ENCODE peak calls at places on chromosome 6, in four cellular contexts. F, Q, B and S are unnamed samples.

GRCh38 chr6:96923871-96924493 is 546 bp upstream of the KLHL32 start:
- DNase-seq in F (no peak), Q (no peak), B (no peak), S (no peak)

GRCh38 chr6:40954446-40955180 is 84.4 kb downstream of the UNC5CL start:
- DNase-seq in F (no peak), Q (no peak), B (no peak), S (no peak)

GRCh38 chr6:161366301-161366953 is 92.6 kb upstream of the AGPAT4 start:
- DNase-seq in F (no peak), Q (no peak), B (no peak), S (no peak)

GRCh38 chr6:136424901-136425300 is 125.3 kb downstream of the MAP7 start:
- DNase-seq in F (no peak), Q (no peak), B (no peak), S (no peak)

GRCh38 chr6:43199912-43200311 is 17.9 kb downstream of the CUL9 start:
- DNase-seq in F (no peak), Q (no peak), B (no peak), S (no peak)

GRCh38 chr6:104344223-104344622 is 515.5 kb downstream of the HACE1 start:
- DNase-seq in F (no peak), Q (no peak), B (no peak), S (no peak)

GRCh38 chr6:16688984-16689636 is 72.2 kb downstream of the ATXN1 start:
- DNase-seq in F (peak; percentile 93), Q (no peak), B (no peak), S (no peak)

GRCh38 chr6:158938811-158939254 is 61.2 kb downstream of the RSPH3 start:
- DNase-seq in F (no peak), Q (no peak), B (peak; percentile 23), S (peak; percentile 71)

GRCh38 chr6:2081155-2082138 is 164.0 kb downstream of the GMDS start:
- DNase-seq in F (no peak), Q (no peak), B (no peak), S (no peak)

GRCh38 chr6:116877743-116878142 is 701 bp downstream of the RFX6 start:
- DNase-seq in F (no peak), Q (no peak), B (peak; percentile 18), S (peak; percentile 28)

GRCh38 chr6:16388488-16388887 is 150.1 kb downstream of the GMPR start:
- DNase-seq in F (peak; percentile 43), Q (no peak), B (peak; percentile 54), S (no peak)

GRCh38 chr6:20746024-20746423 is 211.8 kb downstream of the CDKAL1 start:
- DNase-seq in F (no peak), Q (no peak), B (no peak), S (no peak)

GRCh38 chr6:168179702-168180382 is 100.8 kb upstream of the FRMD1 start:
- DNase-seq in F (no peak), Q (no peak), B (no peak), S (peak; percentile 20)

GRCh38 chr6:142968601-142969000 is 23.6 kb upstream of the HIVEP2 start:
- DNase-seq in F (no peak), Q (no peak), B (no peak), S (no peak)

GRCh38 chr6:71197770-71198169 is 90.8 kb upstream of the OGFRL1 start:
- DNase-seq in F (peak; percentile 81), Q (no peak), B (no peak), S (no peak)

GRCh38 chr6:11214438-11214837 is 18.0 kb downstream of the NEDD9 start:
- DNase-seq in F (no peak), Q (no peak), B (no peak), S (no peak)

GRCh38 chr6:55953384-55953783 is 78.0 kb upstream of the BMP5 start:
- DNase-seq in F (peak; percentile 74), Q (no peak), B (no peak), S (no peak)

GRCh38 chr6:228881-229651 is 63.2 kb upstream of the DUSP22 start:
- DNase-seq in F (no peak), Q (no peak), B (no peak), S (no peak)

GRCh38 chr6:145704153-145704781 is 31.1 kb downstream of the EPM2A start:
- DNase-seq in F (peak; percentile 38), Q (no peak), B (no peak), S (no peak)

GRCh38 chr6:44737829-44738528 is 350.5 kb downstream of the CDC5L start:
- DNase-seq in F (no peak), Q (no peak), B (no peak), S (no peak)

GRCh38 chr6:149387787-149388512 is 12.1 kb upstream of the SUMO4 start:
- DNase-seq in F (no peak), Q (no peak), B (no peak), S (no peak)

GRCh38 chr6:31495580-31495979 is 2.4 kb upstream of the MICB start:
- DNase-seq in F (peak; percentile 62), Q (no peak), B (peak; percentile 43), S (no peak)

GRCh38 chr6:125114248-125114858 is 39.2 kb upstream of the TPD52L1 start:
- DNase-seq in F (peak; percentile 61), Q (no peak), B (peak; percentile 47), S (no peak)

GRCh38 chr6:4380881-4381281 is 245.5 kb upstream of the ECI2 start:
- DNase-seq in F (no peak), Q (no peak), B (no peak), S (no peak)

GRCh38 chr6:4381379-4381778 is 246.0 kb upstream of the ECI2 start:
- DNase-seq in F (peak; percentile 89), Q (no peak), B (no peak), S (no peak)

GRCh38 chr6:4383910-4384637 is 248.7 kb upstream of the ECI2 start:
- DNase-seq in F (no peak), Q (no peak), B (no peak), S (peak; percentile 81)

GRCh38 chr6:4382362-4382853 is 247.0 kb upstream of the ECI2 start:
- DNase-seq in F (no peak), Q (no peak), B (no peak), S (no peak)

GRCh38 chr6:4384638-4385036 is 249.3 kb upstream of the ECI2 start:
- DNase-seq in F (no peak), Q (no peak), B (no peak), S (peak; percentile 66)
- H3K18ac ChIP-seq in F (no peak overlapping the region), Q (no peak overlapping the region), B (no peak overlapping the region), S (no peak overlapping the region)

GRCh38 chr6:106134906-106135634 is 48.9 kb downstream of the PRDM1 start:
- DNase-seq in F (no peak), Q (no peak), B (no peak), S (no peak)
- H3K4me2 ChIP-seq in F (no peak overlapping the region), Q (no peak overlapping the region), B (no peak overlapping the region), S (no peak overlapping the region)

GRCh38 chr6:53582963-53583362 is 38.1 kb upstream of the GCLC start:
- DNase-seq in F (peak; percentile 38), Q (no peak), B (no peak), S (no peak)

GRCh38 chr6:53579338-53579737 is 34.4 kb upstream of the GCLC start:
- DNase-seq in F (no peak), Q (no peak), B (no peak), S (no peak)

GRCh38 chr6:53578371-53578770 is 33.5 kb upstream of the GCLC start:
- DNase-seq in F (no peak), Q (no peak), B (peak; percentile 5), S (no peak)

GRCh38 chr6:53585208-53585903 is 40.5 kb upstream of the GCLC start:
- DNase-seq in F (no peak), Q (no peak), B (no peak), S (no peak)

GRCh38 chr6:53581161-53581560 is 36.3 kb upstream of the GCLC start:
- DNase-seq in F (peak; percentile 74), Q (no peak), B (no peak), S (no peak)
- H3K18ac ChIP-seq in F (no peak overlapping the region), Q (no peak overlapping the region), B (no peak overlapping the region), S (no peak overlapping the region)

GRCh38 chr6:26332408-26332807 is 32.6 kb upstream of the BTN3A2 start:
- DNase-seq in F (no peak), Q (no peak), B (no peak), S (no peak)
- H3K4me2 ChIP-seq in F (peak overlapping the region; percentile 78), Q (peak overlapping the region; percentile 66), B (peak overlapping the region; percentile 35), S (peak overlapping the region; percentile 100)

GRCh38 chr6:46340246-46340645 is 151.0 kb downstream of the RCAN2 start:
- DNase-seq in F (no peak), Q (no peak), B (no peak), S (no peak)

GRCh38 chr6:46334442-46334841 is 156.8 kb downstream of the RCAN2 start:
- DNase-seq in F (no peak), Q (no peak), B (peak; percentile 53), S (no peak)

DNA sequence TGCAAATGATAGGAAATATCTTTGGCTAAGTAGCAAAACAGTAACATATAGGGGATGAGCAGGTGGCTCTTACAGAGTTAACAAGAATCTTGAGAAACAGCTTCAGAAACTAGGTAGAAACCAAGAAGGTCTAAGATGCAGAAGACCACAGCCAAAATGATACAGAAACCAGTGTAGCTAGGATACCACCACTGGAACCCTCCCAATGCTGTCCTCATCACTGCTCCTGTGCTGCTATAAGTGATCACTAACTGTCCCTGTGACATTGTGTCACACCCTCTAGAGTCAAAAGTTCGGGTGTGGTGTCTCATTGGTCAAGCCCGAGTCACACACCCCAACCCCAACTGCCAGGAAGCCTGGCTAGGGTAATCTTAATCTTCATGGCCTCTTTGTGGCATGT is 153.2 kb downstream of the RCAN2 start:
- DNase-seq in F (no peak), Q (no peak), B (no peak), S (no peak)
- H3K18ac ChIP-seq in F (no peak overlapping the region), Q (no peak overlapping the region), B (no peak overlapping the region), S (no peak overlapping the region)

DNA sequence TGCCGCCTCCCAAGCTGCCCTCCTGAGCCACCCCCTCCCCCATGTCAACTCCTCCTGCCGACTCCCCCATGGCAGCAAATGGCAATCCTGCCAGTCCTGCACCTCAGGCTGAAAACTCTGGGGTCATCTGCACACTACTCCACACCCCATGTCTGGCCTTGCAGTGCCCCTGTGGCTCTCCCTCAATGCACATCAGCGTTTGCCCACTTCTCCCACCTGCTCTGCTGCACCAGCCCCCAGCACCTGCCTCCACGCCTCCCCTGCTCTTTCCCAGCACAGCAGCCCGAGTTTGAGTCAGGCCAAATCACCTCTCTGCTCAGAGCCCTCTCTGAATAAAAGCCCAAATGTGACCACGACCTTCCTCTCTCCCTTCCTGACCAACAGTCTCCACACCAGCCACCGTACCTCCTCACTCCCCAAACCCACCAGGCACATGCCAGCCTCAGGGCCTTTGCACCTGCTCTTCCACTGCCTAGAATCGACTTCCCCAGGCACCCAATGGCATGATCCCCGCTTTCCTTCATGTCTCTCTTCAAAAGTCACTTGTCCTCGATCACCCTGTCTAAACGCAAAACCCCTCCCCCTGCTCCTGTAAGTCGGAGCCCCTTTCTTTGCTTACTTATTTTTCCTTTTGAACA is 4.3 kb downstream of the PXDC1 start:
- DNase-seq in F (no peak), Q (no peak), B (no peak), S (no peak)
- H3K4me2 ChIP-seq in F (no peak overlapping the region), Q (no peak overlapping the region), B (no peak overlapping the region), S (no peak overlapping the region)

GRCh38 chr6:33313709-33314514 is at the start of gene TAPBP:
- DNase-seq in F (peak; percentile 72), Q (no peak), B (peak; percentile 55), S (peak; percentile 64)
- H3K18ac ChIP-seq in F (peak within 1 kb of the TSS; percentile 57), Q (peak within 1 kb of the TSS; percentile 98), B (peak within 1 kb of the TSS; percentile 1), S (peak within 1 kb of the TSS; percentile 85)